ENCODE peak calls at places on chromosomes 13 and 19, in nine cellular contexts. F is osteoblast; P is CD8-positive, alpha-beta T cell; H is mucosa of descending colon; L is psoas muscle; W is transverse colon; C is PC-9; B is tibial nerve; E is heart right ventricle. R is an unnamed sample.
A peak's percentile ranks its signal among the peaks of the same experiment; 100 is the strongest.

GRCh38 chr19:16631465-16631864 is 3.5 kb upstream of the MED26 start:
- DNase-seq in E (no peak), H (no peak), C (no peak), W (no peak), L (no peak), F (no peak), P (no peak), B (no peak), R (no peak)

GRCh38 chr13:80339578-80339840 is 1.4 kb downstream of the SPRY2 start:
- DNase-seq in B (no peak), E (no peak), W (no peak), P (no peak), H (no peak), C (no peak), L (no peak), F (peak; percentile 59), R (peak; percentile 21)

GRCh38 chr13:27170521-27171243 is 929 bp downstream of the USP12 start:
- DNase-seq in H (peak; percentile 71), P (peak; percentile 25), W (peak; percentile 49), E (peak; percentile 38), B (peak; percentile 21), C (peak; percentile 36), F (peak; percentile 85), L (peak; percentile 50), R (peak; percentile 50)

GRCh38 chr19:29487432-29487831 is 38.4 kb upstream of the VSTM2B start:
- DNase-seq in F (no peak), E (no peak), P (no peak), H (no peak), W (no peak), L (no peak), C (no peak), B (no peak), R (no peak)

GRCh38 chr13:41942462-41943094 is 18.3 kb downstream of the VWA8 start:
- DNase-seq in P (no peak), E (no peak), L (no peak), C (no peak), H (no peak), B (no peak), W (no peak), F (no peak), R (no peak)

GRCh38 chr19:6481541-6482342 is at the start of gene DENND1C:
- DNase-seq in E (no peak), W (peak; percentile 66), C (no peak), L (peak; percentile 36), H (peak; percentile 66), B (peak; percentile 11), F (peak; percentile 91), P (peak; percentile 70), R (no peak)

GRCh38 chr19:1907563-1908363 is 2.6 kb downstream of the ADAT3 start:
- DNase-seq in H (peak; percentile 85), C (peak; percentile 57), B (no peak), F (peak; percentile 59), P (no peak), E (no peak), W (peak; percentile 84), L (no peak), R (peak; percentile 82)

GRCh38 chr13:50766043-50766442 is 77.4 kb downstream of the DLEU7 start:
- DNase-seq in F (no peak), P (no peak), L (no peak), C (no peak), E (no peak), W (no peak), B (no peak), H (no peak), R (no peak)

GRCh38 chr19:12983561-12984142 is 11.6 kb upstream of the NFIX start:
- DNase-seq in H (peak; percentile 91), C (peak; percentile 78), F (peak; percentile 99), E (peak; percentile 70), P (peak; percentile 75), W (peak; percentile 85), L (peak; percentile 83), B (peak; percentile 83), R (peak; percentile 84)

GRCh38 chr19:40165362-40165937 is 25.8 kb upstream of the MAP3K10 start:
- DNase-seq in B (peak; percentile 33), L (peak; percentile 42), E (peak; percentile 26), F (peak; percentile 93), W (peak; percentile 68), P (peak; percentile 44), C (peak; percentile 40), H (peak; percentile 68), R (peak; percentile 62)

GRCh38 chr19:19866599-19867248 is 1.0 kb downstream of the ZNF253 start:
- DNase-seq in H (peak; percentile 39), L (no peak), E (peak; percentile 12), F (peak; percentile 22), P (peak; percentile 25), C (no peak), B (no peak), W (peak; percentile 19), R (peak; percentile 36)

GRCh38 chr19:11092181-11092538 is 2.9 kb downstream of the LDLR start:
- DNase-seq in B (no peak), P (no peak), W (no peak), C (no peak), F (peak; percentile 86), L (no peak), E (no peak), H (no peak), R (no peak)

GRCh38 chr13:101700598-101700997 is 248.1 kb downstream of the ITGBL1 start:
- DNase-seq in W (no peak), L (no peak), B (peak; percentile 50), F (no peak), E (peak; percentile 23), C (no peak), H (no peak), P (no peak), R (no peak)

GRCh38 chr19:30653646-30654386 is 281.6 kb downstream of the ZNF536 start:
- DNase-seq in E (no peak), B (no peak), W (no peak), L (no peak), C (no peak), P (no peak), H (no peak), F (no peak), R (no peak)

GRCh38 chr19:30144242-30144758 is 202.3 kb downstream of the URI1 start:
- DNase-seq in B (no peak), P (no peak), F (no peak), C (no peak), E (no peak), L (no peak), H (no peak), W (no peak), R (peak; percentile 32)

GRCh38 chr13:28423010-28423409 is 71.9 kb downstream of the FLT1 start:
- DNase-seq in L (peak; percentile 21), P (peak; percentile 16), C (no peak), H (peak; percentile 31), W (peak; percentile 21), E (peak; percentile 27), B (peak; percentile 21), F (no peak), R (peak; percentile 31)

GRCh38 chr19:29277107-29277506 is 64.2 kb upstream of the UQCRFS1 start:
- DNase-seq in W (peak; percentile 17), F (no peak), P (peak; percentile 25), C (no peak), L (no peak), H (no peak), B (no peak), E (peak; percentile 8), R (no peak)

GRCh38 chr13:31835932-31836331 is 96.6 kb downstream of the RXFP2 start:
- DNase-seq in L (no peak), C (no peak), H (no peak), E (no peak), P (no peak), F (peak; percentile 19), B (no peak), W (no peak), R (no peak)

GRCh38 chr19:677601-678380 is 1.6 kb downstream of the FSTL3 start:
- DNase-seq in C (peak; percentile 85), P (no peak), W (no peak), H (no peak), B (no peak), E (no peak), F (peak; percentile 89), L (peak; percentile 25), R (no peak)

GRCh38 chr19:41089955-41090354 is 1.7 kb downstream of the CYP2A13 start:
- DNase-seq in W (no peak), P (no peak), H (no peak), F (no peak), B (no peak), L (no peak), E (no peak), C (no peak), R (no peak)

DNA sequence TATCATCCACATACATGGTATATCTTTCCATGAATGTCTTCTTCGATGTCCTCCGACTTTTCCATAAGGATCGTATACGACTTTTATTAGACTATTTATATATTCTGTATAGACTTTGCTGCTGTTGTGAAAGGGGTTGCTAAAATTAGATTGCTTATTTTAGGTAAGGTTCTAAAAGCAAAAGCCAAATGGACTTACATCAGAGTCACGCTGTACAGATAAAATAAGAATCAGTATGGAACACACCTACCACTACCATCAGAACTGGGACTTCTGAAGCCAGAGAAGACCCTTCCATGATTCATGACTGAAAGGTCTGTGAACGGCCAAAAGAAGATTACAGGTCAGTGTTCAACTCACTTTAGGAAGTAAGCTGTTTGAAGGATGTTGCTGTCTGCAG is 8.9 kb downstream of the ANKRD27 start:
- DNase-seq in H (no peak), P (no peak), C (no peak), E (no peak), W (no peak), F (no peak), L (no peak), B (no peak), R (no peak)
- H3K4me1 ChIP-seq in H (peaks cover 13% of the 10 kb centered on the region), P (peaks cover 8% of the 10 kb centered on the region), C (no peaks in the 10 kb centered on the region), E (peaks cover 41% of the 10 kb centered on the region), W (peaks cover 9% of the 10 kb centered on the region), F (peaks cover 3% of the 10 kb centered on the region), L (peaks cover 12% of the 10 kb centered on the region), B (no peaks in the 10 kb centered on the region), R (peaks cover 10% of the 10 kb centered on the region)

GRCh38 chr19:4974855-4975469 is 6.0 kb downstream of the KDM4B start:
- DNase-seq in C (no peak), E (no peak), W (no peak), F (peak; percentile 5), P (no peak), B (no peak), H (no peak), L (no peak), R (no peak)
- H3K4me1 ChIP-seq in C (peaks cover 28% of the 10 kb centered on the region), E (peaks cover 96% of the 10 kb centered on the region), W (peaks cover 62% of the 10 kb centered on the region), F (peaks cover 51% of the 10 kb centered on the region), P (peaks cover 21% of the 10 kb centered on the region), B (peaks cover 67% of the 10 kb centered on the region), H (peaks cover 20% of the 10 kb centered on the region), L (peaks cover 83% of the 10 kb centered on the region), R (peaks cover 11% of the 10 kb centered on the region)

GRCh38 chr13:98581377-98581776 is 4.5 kb upstream of the STK24 start:
- DNase-seq in W (no peak), P (no peak), F (peak; percentile 67), C (no peak), E (no peak), H (no peak), B (no peak), L (no peak), R (no peak)
- H3K4me1 ChIP-seq in W (peaks cover 20% of the 10 kb centered on the region), P (peaks cover 6% of the 10 kb centered on the region), F (peaks cover 37% of the 10 kb centered on the region), C (peaks cover 43% of the 10 kb centered on the region), E (peaks cover 26% of the 10 kb centered on the region), H (peaks cover 21% of the 10 kb centered on the region), B (peaks cover 3% of the 10 kb centered on the region), L (peaks cover 6% of the 10 kb centered on the region), R (no peaks in the 10 kb centered on the region)

DNA sequence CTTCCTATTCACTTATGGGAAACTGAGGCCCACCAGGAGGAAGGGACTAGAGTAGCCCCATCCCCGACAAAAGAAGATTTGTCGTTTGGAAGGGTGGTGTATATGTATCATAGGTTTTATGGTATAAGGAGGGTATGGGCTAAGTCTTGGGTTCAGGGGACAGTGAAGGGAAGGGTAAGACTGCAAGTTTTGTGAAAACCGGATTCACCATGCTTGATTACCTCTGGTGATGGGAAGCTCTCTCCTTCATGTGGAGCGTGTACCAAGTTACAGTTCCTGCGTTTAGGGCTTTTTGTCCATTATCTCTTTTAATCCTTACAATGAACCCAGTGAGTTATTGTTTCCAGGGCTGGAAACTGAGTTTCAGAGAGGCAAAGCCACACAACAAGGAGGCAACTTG is 3.8 kb downstream of the VASP start:
- DNase-seq in B (no peak), W (no peak), P (no peak), E (no peak), H (no peak), F (no peak), L (no peak), C (no peak), R (no peak)
- H3K4me1 ChIP-seq in B (peaks cover 44% of the 10 kb centered on the region), W (peaks cover 69% of the 10 kb centered on the region), P (peaks cover 60% of the 10 kb centered on the region), E (peaks cover 61% of the 10 kb centered on the region), H (peaks cover 68% of the 10 kb centered on the region), F (peaks cover 12% of the 10 kb centered on the region), L (peaks cover 15% of the 10 kb centered on the region), C (peaks cover 41% of the 10 kb centered on the region), R (peaks cover 55% of the 10 kb centered on the region)

R was measured in colonic mucosa.